ENCODE peak calls at places on chromosomes 3 and 15, in ten cellular contexts. Z, R, G, V, W, Q, I, J, K and Y are unnamed samples. For H3K9me3, the result is how much of the 10 kb centered on the place peaks cover.

GRCh38 chr15:57611938-57612337 is 20.2 kb downstream of the MYZAP start:
- DNase-seq in Z (no peak), R (no peak), G (no peak), V (no peak), W (no peak), Q (peak), I (no peak), J (no peak), K (no peak), Y (no peak)

GRCh38 chr3:33186524-33187367 is 31.9 kb downstream of the SUSD5 start:
- DNase-seq in Z (no peak), R (no peak), G (peak), V (no peak), W (no peak), Q (peak), I (no peak), J (no peak), K (no peak), Y (no peak)

GRCh38 chr15:58696740-58697139 is 52.8 kb downstream of the ADAM10 start:
- DNase-seq in Z (no peak), R (no peak), G (no peak), V (no peak), W (no peak), Q (no peak), I (no peak), J (no peak), K (no peak), Y (no peak)

GRCh38 chr15:72163719-72164118 is 33.9 kb downstream of the GRAMD2A start:
- DNase-seq in Z (no peak), R (no peak), G (no peak), V (no peak), W (no peak), Q (no peak), I (no peak), J (no peak), K (no peak), Y (no peak)

GRCh38 chr3:50170689-50171088 is 15.6 kb downstream of the SEMA3F start:
- DNase-seq in Z (no peak), R (no peak), G (peak), V (peak), W (no peak), Q (peak), I (no peak), J (peak), K (no peak), Y (no peak)

GRCh38 chr3:126135056-126135397 is 45.4 kb downstream of the ALDH1L1 start:
- DNase-seq in Z (no peak), R (no peak), G (no peak), V (peak), W (no peak), Q (no peak), I (no peak), J (no peak), K (no peak), Y (no peak)

GRCh38 chr3:129402616-129403015 is 25.8 kb downstream of the EFCAB12 start:
- DNase-seq in Z (no peak), R (no peak), G (no peak), V (no peak), W (no peak), Q (no peak), I (no peak), J (no peak), K (no peak), Y (no peak)

GRCh38 chr15:70636540-70637165 is 126.7 kb downstream of the UACA start:
- DNase-seq in Z (peak), R (no peak), G (peak), V (no peak), W (no peak), Q (no peak), I (no peak), J (no peak), K (no peak), Y (no peak)

GRCh38 chr3:117439812-117440211 is 730.2 kb downstream of the TUSC7 start:
- DNase-seq in Z (peak), R (no peak), G (peak), V (no peak), W (no peak), Q (no peak), I (no peak), J (no peak), K (no peak), Y (no peak)

GRCh38 chr3:58332575-58333179 is at the start of gene PXK:
- DNase-seq in Z (peak), R (peak), G (peak), V (peak), W (peak), Q (peak), I (peak), J (no peak), K (peak), Y (peak)

GRCh38 chr15:68303560-68304436 is 26.3 kb downstream of the FEM1B start:
- DNase-seq in Z (no peak), R (no peak), G (no peak), V (no peak), W (no peak), Q (peak), I (no peak), J (no peak), K (no peak), Y (no peak)

GRCh38 chr15:73273181-73274002 is 95.4 kb downstream of the HCN4 start:
- DNase-seq in Z (peak), R (peak), G (peak), V (peak), W (peak), Q (peak), I (peak), J (peak), K (no peak), Y (no peak)

GRCh38 chr3:127373701-127374625 is 86.1 kb upstream of the PRR20G start:
- DNase-seq in Z (peak), R (peak), G (no peak), V (no peak), W (no peak), Q (no peak), I (no peak), J (no peak), K (no peak), Y (no peak)

GRCh38 chr15:95503640-95504225 is 826.8 kb upstream of the NR2F2 start:
- DNase-seq in Z (no peak), R (no peak), G (no peak), V (no peak), W (no peak), Q (no peak), I (no peak), J (no peak), K (no peak), Y (no peak)

GRCh38 chr3:142987080-142987700 is 14.2 kb upstream of the U2SURP start:
- DNase-seq in Z (peak), R (peak), G (peak), V (no peak), W (peak), Q (no peak), I (no peak), J (no peak), K (no peak), Y (no peak)

GRCh38 chr3:195209836-195210551 is 61.0 kb downstream of the XXYLT1 start:
- DNase-seq in Z (no peak), R (peak), G (no peak), V (peak), W (no peak), Q (peak), I (no peak), J (no peak), K (no peak), Y (no peak)

GRCh38 chr15:70670680-70671079 is 92.7 kb downstream of the UACA start:
- DNase-seq in Z (no peak), R (no peak), G (no peak), V (no peak), W (peak), Q (no peak), I (no peak), J (no peak), K (no peak), Y (no peak)

GRCh38 chr3:148816971-148817519 is 10.6 kb upstream of the CPB1 start:
- DNase-seq in Z (no peak), R (no peak), G (no peak), V (no peak), W (no peak), Q (no peak), I (no peak), J (no peak), K (no peak), Y (no peak)

GRCh38 chr3:8509961-8510360 is 8.3 kb downstream of the LMCD1 start:
- DNase-seq in Z (no peak), R (no peak), G (peak), V (peak), W (no peak), Q (no peak), I (no peak), J (peak), K (no peak), Y (no peak)

DNA sequence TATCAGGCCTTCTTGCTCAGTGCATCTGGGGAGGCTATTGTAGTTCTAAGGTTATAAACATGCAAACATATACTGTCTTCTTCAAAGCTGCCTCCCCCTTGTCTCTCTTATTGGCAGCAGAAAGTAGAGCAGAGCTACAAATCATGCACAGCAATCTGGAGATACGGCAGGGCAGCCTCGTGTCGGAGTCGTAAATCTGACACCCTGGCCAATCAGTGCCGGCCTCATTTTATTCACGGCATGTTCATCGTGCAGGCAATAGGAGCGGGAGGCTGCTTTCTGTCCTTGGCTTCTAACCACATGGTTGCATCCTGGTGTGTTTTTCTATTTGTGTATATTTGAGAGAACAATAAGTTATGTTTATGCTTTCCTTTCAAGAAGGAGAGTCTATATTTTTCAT is 300.2 kb upstream of the CNTN6 start:
- DNase-seq in Z (no peak), R (no peak), G (no peak), V (no peak), W (no peak), Q (no peak), I (no peak), J (no peak), K (no peak), Y (no peak)
- H3K9me3 ChIP-seq in Z (under half), R (under half), G (under half), V (under half), W (under half), Q (under half), I (under half), J (under half), K (under half), Y (under half)

GRCh38 chr15:25055356-25056068 is 100.7 kb downstream of the SNRPN start:
- DNase-seq in Z (no peak), R (no peak), G (no peak), V (no peak), W (no peak), Q (no peak), I (no peak), J (no peak), K (no peak), Y (no peak)
- H3K9me3 ChIP-seq in Z (under half), R (under half), G (under half), V (half or more), W (half or more), Q (under half), I (half or more), J (half or more), K (half or more), Y (half or more)

GRCh38 chr3:197132916-197133530 is 103.4 kb upstream of the MELTF start:
- DNase-seq in Z (no peak), R (no peak), G (peak), V (no peak), W (no peak), Q (no peak), I (no peak), J (no peak), K (no peak), Y (no peak)
- H3K9me3 ChIP-seq in Z (under half), R (under half), G (under half), V (under half), W (under half), Q (under half), I (under half), J (under half), K (under half), Y (under half)

GRCh38 chr15:20346082-20346805 is 195.4 kb downstream of the GOLGA6L6 start:
- DNase-seq in Z (no peak), R (no peak), G (no peak), V (peak), W (no peak), Q (no peak), I (no peak), J (no peak), K (no peak), Y (no peak)

GRCh38 chr15:20340931-20341661 is 200.5 kb downstream of the GOLGA6L6 start:
- DNase-seq in Z (no peak), R (no peak), G (no peak), V (peak), W (no peak), Q (peak), I (no peak), J (no peak), K (no peak), Y (no peak)

GRCh38 chr15:20344601-20345400 is 196.8 kb downstream of the GOLGA6L6 start:
- DNase-seq in Z (no peak), R (no peak), G (no peak), V (peak), W (no peak), Q (no peak), I (no peak), J (no peak), K (no peak), Y (no peak)

GRCh38 chr15:20340331-20340811 is 201.2 kb downstream of the GOLGA6L6 start:
- DNase-seq in Z (no peak), R (no peak), G (no peak), V (peak), W (no peak), Q (peak), I (no peak), J (no peak), K (no peak), Y (peak)

DNA sequence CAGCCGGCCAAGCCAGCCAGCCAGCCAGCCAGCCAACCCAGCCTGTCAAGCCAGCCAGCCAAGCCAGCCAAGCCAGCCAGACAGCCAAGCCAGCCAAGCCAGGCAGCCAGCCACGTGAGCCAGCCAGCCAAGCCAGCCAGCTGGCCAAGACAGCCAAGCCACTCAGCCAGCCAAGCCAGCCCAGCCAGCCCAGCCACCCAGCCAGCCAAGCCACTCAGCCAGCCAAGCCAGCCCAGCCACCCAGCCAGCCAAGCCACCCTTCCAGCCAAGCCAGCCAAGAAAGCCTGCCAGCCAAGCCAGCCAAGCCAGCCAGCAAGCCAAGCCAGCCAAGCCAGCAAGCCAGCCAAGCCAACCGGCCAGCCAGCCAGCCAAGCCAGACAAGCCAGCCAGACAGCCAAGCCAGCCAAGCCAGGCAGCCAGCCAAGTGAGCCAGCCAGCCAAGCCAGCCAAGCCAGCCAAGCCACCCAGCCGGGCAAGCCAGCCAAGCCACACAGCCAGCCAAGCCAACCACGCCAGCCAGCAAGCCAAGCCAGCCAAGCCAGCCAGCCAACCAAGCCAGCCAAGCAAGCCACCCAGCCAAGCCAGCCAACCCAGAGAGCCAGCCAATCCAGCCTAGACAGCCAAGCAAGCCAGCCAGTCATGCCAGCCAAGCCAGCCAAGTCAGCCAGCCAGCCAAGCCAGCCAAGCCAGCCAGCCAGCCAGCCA is 199.5 kb downstream of the GOLGA6L6 start:
- DNase-seq in Z (no peak), R (no peak), G (no peak), V (peak), W (no peak), Q (peak), I (no peak), J (no peak), K (no peak), Y (peak)
- H3K9me3 ChIP-seq in Z (half or more), R (under half), G (under half), V (under half), W (under half), Q (under half), I (under half), J (half or more), K (under half), Y (under half)

DNA sequence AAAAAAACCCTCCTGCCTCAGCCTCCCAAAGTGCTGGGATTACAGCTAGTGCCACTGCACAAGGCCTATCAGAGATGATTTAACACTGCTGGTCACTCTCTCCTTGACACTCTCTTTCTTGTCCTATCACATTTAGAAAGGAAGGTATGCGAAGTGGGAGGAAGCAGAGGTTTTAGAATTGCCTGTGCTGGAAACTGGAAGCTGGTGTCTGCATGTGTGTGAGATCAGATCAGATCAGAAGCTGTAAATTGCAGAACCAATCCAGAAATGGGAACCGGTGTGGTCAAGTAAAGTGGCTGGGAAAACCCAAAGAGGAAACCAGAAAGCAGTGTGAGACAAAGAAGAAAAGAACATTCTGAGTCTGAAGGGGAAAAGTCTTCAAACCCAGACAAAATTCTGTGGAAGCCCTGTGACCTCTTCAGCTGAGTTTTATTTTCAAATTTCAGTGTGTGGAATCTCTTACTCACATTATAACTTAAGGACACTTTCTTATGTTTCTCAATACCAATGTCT is 2.8 kb downstream of the EFHB start:
- DNase-seq in Z (no peak), R (no peak), G (no peak), V (no peak), W (no peak), Q (no peak), I (no peak), J (no peak), K (no peak), Y (no peak)
- H3K9me3 ChIP-seq in Z (under half), R (under half), G (under half), V (under half), W (under half), Q (under half), I (under half), J (under half), K (under half), Y (under half)

GRCh38 chr3:25493786-25494185 is 65.7 kb downstream of the RARB start:
- DNase-seq in Z (no peak), R (no peak), G (peak), V (no peak), W (no peak), Q (peak), I (no peak), J (no peak), K (no peak), Y (no peak)
- H3K9me3 ChIP-seq in Z (under half), R (under half), G (under half), V (under half), W (under half), Q (under half), I (under half), J (under half), K (under half), Y (under half)

DNA sequence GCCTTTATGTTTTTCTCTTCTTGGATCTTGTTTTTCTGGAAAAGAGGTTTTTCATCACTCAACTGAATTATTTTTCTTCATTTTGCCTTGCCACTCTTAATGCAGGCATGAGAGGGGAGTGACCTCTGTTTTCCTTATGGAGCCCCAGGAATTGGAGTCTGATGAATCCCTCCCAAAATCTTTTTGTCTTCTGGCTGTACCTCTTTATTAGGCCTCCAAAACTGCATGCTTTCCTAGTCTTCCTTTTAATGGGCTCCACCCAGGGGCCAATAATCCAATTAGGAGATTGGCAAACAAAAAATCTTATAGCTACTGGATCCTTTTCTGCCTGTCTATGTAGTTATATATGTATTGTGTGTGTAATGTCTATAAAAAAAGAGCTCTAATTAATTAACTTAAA is 192.4 kb upstream of the PEX5L start:
- DNase-seq in Z (no peak), R (peak), G (no peak), V (no peak), W (no peak), Q (no peak), I (no peak), J (no peak), K (no peak), Y (no peak)
- H3K9me3 ChIP-seq in Z (under half), R (under half), G (under half), V (under half), W (under half), Q (under half), I (under half), J (under half), K (under half), Y (under half)

GRCh38 chr3:54863806-54864205 is 64.1 kb downstream of the LRTM1 start:
- DNase-seq in Z (no peak), R (no peak), G (no peak), V (no peak), W (no peak), Q (no peak), I (no peak), J (no peak), K (no peak), Y (no peak)
- H3K9me3 ChIP-seq in Z (under half), R (under half), G (under half), V (under half), W (under half), Q (under half), I (under half), J (under half), K (under half), Y (under half)

GRCh38 chr3:7029562-7029961 is 168.6 kb downstream of the GRM7 start:
- DNase-seq in Z (no peak), R (no peak), G (no peak), V (no peak), W (no peak), Q (no peak), I (no peak), J (no peak), K (no peak), Y (no peak)

DNA sequence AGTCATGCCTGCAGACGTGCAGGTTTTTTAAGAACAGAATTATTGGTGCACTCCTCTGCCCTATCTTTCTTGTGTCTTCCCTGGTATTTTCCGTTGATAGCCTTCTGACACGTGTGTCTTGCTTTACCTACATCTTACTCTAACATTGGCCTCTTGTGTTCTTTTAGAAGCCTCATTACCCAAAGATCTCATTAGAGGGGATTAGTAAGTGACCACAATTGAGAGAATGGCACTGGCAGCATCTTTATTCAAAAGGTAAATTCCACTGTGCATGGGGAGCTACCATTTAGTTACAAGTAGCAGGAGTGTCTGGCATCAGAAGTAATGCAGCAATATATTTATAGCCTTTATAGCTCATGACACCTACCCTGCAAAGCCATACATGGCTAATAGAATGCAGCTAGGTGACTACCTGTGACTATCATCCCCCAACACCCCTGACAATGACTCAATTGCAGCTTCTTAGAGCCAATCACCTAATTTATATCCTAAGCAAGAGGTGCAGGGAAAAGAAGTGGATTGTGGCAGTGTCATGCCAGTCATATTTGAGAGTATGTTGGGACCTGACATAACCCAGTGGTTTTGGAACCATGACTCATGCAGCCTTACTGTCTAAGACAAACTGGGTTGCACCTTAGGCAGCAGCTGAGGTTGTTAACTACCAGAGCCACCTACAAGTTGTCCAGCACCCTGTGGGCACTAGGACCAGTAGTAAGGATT is 164.8 kb downstream of the GRM7 start:
- DNase-seq in Z (no peak), R (no peak), G (peak), V (no peak), W (no peak), Q (no peak), I (no peak), J (no peak), K (no peak), Y (no peak)
- H3K9me3 ChIP-seq in Z (under half), R (under half), G (under half), V (under half), W (under half), Q (under half), I (under half), J (under half), K (under half), Y (under half)

GRCh38 chr15:20345401-20345958 is 196.1 kb downstream of the GOLGA6L6 start:
- DNase-seq in Z (no peak), R (no peak), G (no peak), V (peak), W (no peak), Q (no peak), I (no peak), J (no peak), K (no peak), Y (no peak)
- H3K9me3 ChIP-seq in Z (half or more), R (under half), G (under half), V (under half), W (under half), Q (under half), I (under half), J (half or more), K (under half), Y (under half)